ENCODE peak calls at places on chromosomes 7 and 10, in six cellular contexts. S is WTC11, A is HepG2, B is H1, W is endothelial cell of umbilical vein, D is K562. Q is an unnamed sample.

GRCh38 chr10:100148353-100149211 is 37.2 kb downstream of the ERLIN1 start:
- DNase-seq in S (no peak), A (peak), B (no peak), W (no peak), D (no peak), Q (peak)

GRCh38 chr7:114087674-114088539 is 169.1 kb upstream of the PPP1R3A start:
- DNase-seq in S (peak), A (no peak), B (peak), W (peak), D (no peak), Q (no peak)

GRCh38 chr10:97708976-97709745 is 4.4 kb upstream of the MARVELD1 start:
- DNase-seq in S (peak), A (peak), B (peak), W (peak), D (peak), Q (peak)

GRCh38 chr10:113004219-113004618 is 54.2 kb downstream of the TCF7L2 start:
- DNase-seq in S (no peak), A (no peak), B (no peak), W (no peak), D (no peak), Q (no peak)

GRCh38 chr7:99079104-99079503 is 64.8 kb downstream of the SMURF1 start:
- DNase-seq in S (no peak), A (no peak), B (no peak), W (no peak), D (no peak), Q (no peak)

GRCh38 chr7:55019329-55019690 is 493 bp downstream of the EGFR start:
- DNase-seq in S (peak), A (no peak), B (no peak), W (peak), D (no peak), Q (peak)

GRCh38 chr7:136234040-136234439 is 256.9 kb upstream of the MTPN start:
- DNase-seq in S (no peak), A (no peak), B (no peak), W (no peak), D (no peak), Q (no peak)

GRCh38 chr10:89274928-89275327 is 23.4 kb upstream of the LIPA start:
- DNase-seq in S (no peak), A (no peak), B (no peak), W (no peak), D (no peak), Q (no peak)

GRCh38 chr7:153091477-153091876 is 331.9 kb downstream of the ACTR3B start:
- DNase-seq in S (no peak), A (no peak), B (no peak), W (no peak), D (no peak), Q (no peak)

GRCh38 chr10:13338337-13339128 is 9.6 kb downstream of the SEPHS1 start:
- DNase-seq in S (no peak), A (no peak), B (no peak), W (peak), D (no peak), Q (no peak)

GRCh38 chr7:65946895-65947294 is 35.1 kb downstream of the GUSB start:
- DNase-seq in S (no peak), A (peak), B (no peak), W (peak), D (no peak), Q (peak)

GRCh38 chr10:115939101-115939815 is 333.7 kb downstream of the GFRA1 start:
- DNase-seq in S (no peak), A (no peak), B (no peak), W (no peak), D (no peak), Q (no peak)

GRCh38 chr10:96513686-96514551 is at the start of gene TLL2:
- DNase-seq in S (peak), A (peak), B (peak), W (peak), D (peak), Q (peak)

GRCh38 chr10:9069136-9069535 is 1014.6 kb downstream of the GATA3 start:
- DNase-seq in S (no peak), A (no peak), B (no peak), W (no peak), D (no peak), Q (peak)

GRCh38 chr10:5536486-5536885 is 11.7 kb downstream of the CALML3 start:
- DNase-seq in S (no peak), A (no peak), B (no peak), W (no peak), D (no peak), Q (no peak)

GRCh38 chr7:141333459-141333858 is 217.8 kb upstream of the AGK start:
- DNase-seq in S (peak), A (no peak), B (peak), W (no peak), D (peak), Q (no peak)

GRCh38 chr7:141842904-141843303 is 1.6 kb upstream of the PRSS37 start:
- DNase-seq in S (no peak), A (no peak), B (no peak), W (no peak), D (no peak), Q (no peak)

GRCh38 chr10:81018898-81019890 is 481.5 kb downstream of the SH2D4B start:
- DNase-seq in S (peak), A (peak), B (no peak), W (peak), D (peak), Q (peak)

GRCh38 chr10:88152720-88153119 is 289.3 kb downstream of the PTEN start:
- DNase-seq in S (no peak), A (no peak), B (no peak), W (peak), D (no peak), Q (peak)

GRCh38 chr7:74453321-74454011 is at the start of gene GTF2IRD1:
- DNase-seq in S (peak), A (peak), B (peak), W (peak), D (peak), Q (peak)

GRCh38 chr7:133484135-133484534 is 231.3 kb downstream of the EXOC4 start:
- DNase-seq in S (no peak), A (no peak), B (no peak), W (no peak), D (no peak), Q (no peak)

GRCh38 chr10:122139627-122140151 is 131.4 kb upstream of the BTBD16 start:
- DNase-seq in S (no peak), A (no peak), B (no peak), W (no peak), D (no peak), Q (no peak)

GRCh38 chr10:122140477-122140902 is 130.6 kb upstream of the BTBD16 start:
- DNase-seq in S (no peak), A (no peak), B (no peak), W (peak), D (no peak), Q (peak)

GRCh38 chr10:122141821-122142651 is 129.1 kb upstream of the BTBD16 start:
- DNase-seq in S (no peak), A (no peak), B (no peak), W (peak), D (no peak), Q (no peak)

GRCh38 chr10:122142652-122143237 is 128.4 kb upstream of the BTBD16 start:
- DNase-seq in S (peak), A (no peak), B (peak), W (peak), D (peak), Q (no peak)

GRCh38 chr10:122140941-122141623 is 130.0 kb upstream of the BTBD16 start:
- DNase-seq in S (no peak), A (peak), B (no peak), W (peak), D (no peak), Q (peak)
- TF ChIP-seq JUN in S (no peak), A (no peak), B (no peak), W (no peak), D (no peak), Q (peak)

GRCh38 chr7:78465894-78466293 is 667.3 kb downstream of the PHTF2 start:
- DNase-seq in S (no peak), A (no peak), B (no peak), W (no peak), D (no peak), Q (no peak)
- TF ChIP-seq JUN in S (no peak), A (no peak), B (no peak), W (no peak), D (no peak), Q (no peak)

GRCh38 chr7:26858229-26858568 is 6.2 kb downstream of the SKAP2 start:
- DNase-seq in S (no peak), A (no peak), B (no peak), W (peak), D (no peak), Q (no peak)

GRCh38 chr7:26858735-26859134 is 5.7 kb downstream of the SKAP2 start:
- DNase-seq in S (no peak), A (no peak), B (no peak), W (no peak), D (no peak), Q (no peak)

GRCh38 chr7:26856481-26856880 is 7.9 kb downstream of the SKAP2 start:
- DNase-seq in S (no peak), A (no peak), B (no peak), W (peak), D (no peak), Q (no peak)

GRCh38 chr7:26857170-26857533 is 7.2 kb downstream of the SKAP2 start:
- DNase-seq in S (no peak), A (no peak), B (no peak), W (no peak), D (no peak), Q (no peak)

GRCh38 chr7:26857534-26858228 is 6.7 kb downstream of the SKAP2 start:
- DNase-seq in S (peak), A (no peak), B (peak), W (peak), D (peak), Q (no peak)
- TF ChIP-seq JUN in S (no peak), A (no peak), B (no peak), W (no peak), D (no peak), Q (no peak)

GRCh38 chr7:80415114-80415513 is 96.8 kb downstream of the GNAT3 start:
- DNase-seq in S (no peak), A (no peak), B (no peak), W (no peak), D (no peak), Q (no peak)

GRCh38 chr7:80412842-80413241 is 99.0 kb downstream of the GNAT3 start:
- DNase-seq in S (no peak), A (no peak), B (no peak), W (no peak), D (no peak), Q (no peak)

GRCh38 chr7:80415522-80415921 is 96.3 kb downstream of the GNAT3 start:
- DNase-seq in S (no peak), A (no peak), B (no peak), W (no peak), D (no peak), Q (no peak)

GRCh38 chr7:80413395-80413955 is 98.4 kb downstream of the GNAT3 start:
- DNase-seq in S (no peak), A (no peak), B (no peak), W (no peak), D (no peak), Q (no peak)

GRCh38 chr7:80414331-80414730 is 97.5 kb downstream of the GNAT3 start:
- DNase-seq in S (no peak), A (no peak), B (no peak), W (no peak), D (no peak), Q (no peak)
- TF ChIP-seq JUN in S (no peak), A (no peak), B (no peak), W (no peak), D (no peak), Q (no peak)

GRCh38 chr10:101166430-101166829 is 35.3 kb downstream of the TLX1 start:
- DNase-seq in S (no peak), A (no peak), B (no peak), W (no peak), D (no peak), Q (no peak)

GRCh38 chr10:101162677-101163076 is 31.6 kb downstream of the TLX1 start:
- DNase-seq in S (no peak), A (no peak), B (no peak), W (no peak), D (no peak), Q (no peak)

GRCh38 chr10:101161494-101162299 is 30.6 kb downstream of the TLX1 start:
- DNase-seq in S (peak), A (peak), B (peak), W (peak), D (peak), Q (peak)

GRCh38 chr10:101165736-101166135 is 34.6 kb downstream of the TLX1 start:
- DNase-seq in S (no peak), A (no peak), B (no peak), W (peak), D (no peak), Q (no peak)
- TF ChIP-seq JUN in S (no peak), A (no peak), B (no peak), W (no peak), D (no peak), Q (no peak)

GRCh38 chr10:44392420-44392819 is 7.5 kb upstream of the CXCL12 start:
- DNase-seq in S (no peak), A (no peak), B (no peak), W (no peak), D (no peak), Q (no peak)

GRCh38 chr10:44389556-44389955 is 4.7 kb upstream of the CXCL12 start:
- DNase-seq in S (no peak), A (no peak), B (no peak), W (no peak), D (no peak), Q (no peak)

GRCh38 chr10:44391981-44392380 is 7.1 kb upstream of the CXCL12 start:
- DNase-seq in S (no peak), A (no peak), B (no peak), W (no peak), D (no peak), Q (no peak)

GRCh38 chr10:44389150-44389549 is 4.3 kb upstream of the CXCL12 start:
- DNase-seq in S (no peak), A (no peak), B (no peak), W (no peak), D (no peak), Q (no peak)

GRCh38 chr10:44390585-44391072 is 5.7 kb upstream of the CXCL12 start:
- DNase-seq in S (no peak), A (peak), B (no peak), W (no peak), D (no peak), Q (no peak)
- TF ChIP-seq JUN in S (no peak), A (no peak), B (no peak), W (no peak), D (no peak), Q (no peak)

DNA sequence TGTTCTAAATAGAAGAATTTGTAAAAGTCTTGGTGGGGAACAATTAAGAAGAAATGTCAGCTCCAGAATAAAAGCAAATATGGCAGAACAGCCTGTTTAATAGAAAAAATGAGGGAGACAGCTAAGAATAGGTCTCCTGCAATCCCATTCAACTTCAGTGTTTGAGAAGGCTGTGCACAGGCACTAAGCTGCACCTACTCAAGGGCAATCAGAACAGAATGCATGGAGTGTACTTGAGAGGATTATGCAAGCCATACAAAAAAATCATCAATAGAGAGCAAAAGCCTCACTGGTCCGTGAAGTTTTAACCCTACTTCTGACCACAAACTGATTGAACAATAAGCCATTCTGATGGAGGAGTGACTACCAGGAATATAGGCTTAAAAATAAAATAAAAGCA is 690.7 kb upstream of the PCDH15 start:
- DNase-seq in S (no peak), A (no peak), B (no peak), W (no peak), D (no peak), Q (no peak)
- TF ChIP-seq JUN in S (no peak), A (no peak), B (no peak), W (no peak), D (no peak), Q (no peak)

GRCh38 chr7:145378197-145378596 is 542.3 kb upstream of the TPK1 start:
- DNase-seq in S (no peak), A (no peak), B (no peak), W (no peak), D (no peak), Q (no peak)

DNA sequence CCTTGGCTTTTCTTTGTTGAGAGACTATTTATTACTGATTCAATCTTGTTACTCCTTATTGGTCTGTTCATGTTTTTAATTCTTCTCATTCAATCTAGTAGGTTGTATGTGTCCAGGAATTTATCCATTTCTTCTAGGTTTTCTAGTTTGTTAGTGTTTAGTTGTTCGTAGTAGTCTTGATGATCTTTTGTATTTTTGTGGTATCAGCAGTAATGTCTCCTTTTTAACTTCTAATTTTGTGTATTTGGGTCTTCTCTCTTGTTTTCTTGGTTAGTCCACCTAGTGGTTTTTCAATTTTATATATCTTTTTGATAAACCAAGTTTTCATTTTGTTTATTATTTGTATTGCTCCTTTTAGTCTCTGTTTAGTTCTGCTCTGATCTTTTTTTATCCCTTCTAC is 546.9 kb upstream of the TPK1 start:
- DNase-seq in S (no peak), A (no peak), B (no peak), W (no peak), D (no peak), Q (no peak)
- TF ChIP-seq JUN in S (no peak), A (no peak), B (no peak), W (no peak), D (no peak), Q (no peak)

DNA sequence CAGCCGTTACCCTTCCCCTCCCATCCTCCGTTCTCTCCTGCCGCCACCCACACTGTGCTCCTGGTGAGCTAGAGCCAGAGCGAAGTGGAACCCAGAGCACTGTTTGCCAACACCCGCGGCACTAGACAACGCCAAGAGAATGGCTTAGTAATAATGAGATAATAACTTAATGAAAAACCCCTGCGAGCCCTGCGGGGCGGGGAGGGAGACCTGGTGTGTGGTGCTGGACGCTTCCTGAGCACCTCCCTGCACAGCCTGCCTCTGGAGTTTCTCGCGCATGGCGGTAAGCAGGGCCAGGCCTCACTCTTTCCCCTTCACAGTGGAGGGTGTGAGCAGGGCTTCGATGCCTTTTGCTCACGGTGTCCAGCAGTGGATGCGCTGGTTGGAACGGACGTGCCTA is 254.5 kb downstream of the PAXIP1 start:
- DNase-seq in S (no peak), A (no peak), B (no peak), W (no peak), D (no peak), Q (no peak)
- TF ChIP-seq JUN in S (no peak), A (no peak), B (no peak), W (no peak), D (no peak), Q (no peak)

Q was measured in A549.